ENCODE peak calls at places on chromosomes 16 and 17, in seven cellular contexts. C is HepG2, F is K562, W is H1, A is GM12878, M is SK-N-SH, H is GM12892. I is an unnamed sample.

GRCh38 chr17:42428141-42428944 is 5.3 kb upstream of the CAVIN1 start:
- DNase-seq in C (peak), F (peak), W (no peak), A (no peak), M (peak), H (no peak), I (no peak)

GRCh38 chr16:75653926-75654325 is 6.4 kb downstream of the TERF2IP start:
- DNase-seq in C (no peak), F (no peak), W (no peak), A (no peak), M (peak), H (no peak), I (no peak)

GRCh38 chr16:16004314-16004749 is 54.9 kb downstream of the ABCC1 start:
- DNase-seq in C (no peak), F (no peak), W (no peak), A (no peak), M (no peak), H (no peak), I (no peak)

GRCh38 chr16:89349947-89350633 is 132.6 kb downstream of the ZNF778 start:
- DNase-seq in C (no peak), F (no peak), W (no peak), A (no peak), M (no peak), H (no peak), I (no peak)

GRCh38 chr17:27265333-27265732 is 28.6 kb upstream of the WSB1 start:
- DNase-seq in C (peak), F (no peak), W (no peak), A (no peak), M (no peak), H (no peak), I (no peak)

GRCh38 chr16:65105173-65105572 is 16.7 kb downstream of the CDH11 start:
- DNase-seq in C (no peak), F (no peak), W (no peak), A (no peak), M (no peak), H (no peak), I (no peak)

GRCh38 chr17:51154176-51154575 is 817 bp downstream of the NME1 start:
- DNase-seq in C (no peak), F (peak), W (no peak), A (no peak), M (peak), H (no peak), I (no peak)

GRCh38 chr16:57082664-57083063 is 9.7 kb upstream of the CPNE2 start:
- DNase-seq in C (no peak), F (no peak), W (no peak), A (no peak), M (no peak), H (no peak), I (no peak)

GRCh38 chr17:73710095-73710592 is 65.9 kb upstream of the SDK2 start:
- DNase-seq in C (peak), F (peak), W (peak), A (peak), M (peak), H (peak), I (peak)

GRCh38 chr16:89623511-89624232 is 10.2 kb downstream of the DPEP1 start:
- DNase-seq in C (peak), F (no peak), W (no peak), A (no peak), M (no peak), H (no peak), I (no peak)

GRCh38 chr17:21213491-21214014 is 408 bp downstream of the TMEM11 start:
- DNase-seq in C (no peak), F (peak), W (no peak), A (no peak), M (peak), H (no peak), I (no peak)

GRCh38 chr16:50603206-50604064 is 55.2 kb downstream of the NKD1 start:
- DNase-seq in C (no peak), F (no peak), W (no peak), A (no peak), M (no peak), H (no peak), I (no peak)

GRCh38 chr17:78935419-78936323 is 10.5 kb upstream of the TIMP2 start:
- DNase-seq in C (no peak), F (peak), W (no peak), A (no peak), M (peak), H (no peak), I (no peak)

GRCh38 chr17:62895256-62895649 is 70.8 kb upstream of the TANC2 start:
- DNase-seq in C (no peak), F (no peak), W (no peak), A (no peak), M (no peak), H (no peak), I (no peak)

GRCh38 chr17:10197362-10197720 is 1.1 kb downstream of the GAS7 start:
- DNase-seq in C (no peak), F (no peak), W (no peak), A (no peak), M (no peak), H (no peak), I (no peak)

GRCh38 chr17:58153046-58153445 is 4.9 kb downstream of the OR4D1 start:
- DNase-seq in C (no peak), F (no peak), W (no peak), A (no peak), M (no peak), H (no peak), I (no peak)

GRCh38 chr17:82275326-82275725 is 1.8 kb upstream of the CSNK1D start:
- DNase-seq in C (no peak), F (no peak), W (no peak), A (no peak), M (no peak), H (no peak), I (no peak)

GRCh38 chr17:31579265-31579664 is 187.8 kb downstream of the RAB11FIP4 start:
- DNase-seq in C (no peak), F (no peak), W (no peak), A (no peak), M (peak), H (no peak), I (no peak)

GRCh38 chr17:64739316-64740058 is 77.4 kb upstream of the SMURF2 start:
- DNase-seq in C (peak), F (no peak), W (no peak), A (no peak), M (no peak), H (no peak), I (no peak)

GRCh38 chr17:42779942-42780815 is at the start of gene WNK4:
- DNase-seq in C (peak), F (peak), W (peak), A (no peak), M (peak), H (no peak), I (no peak)

GRCh38 chr16:84829168-84829965 is 9.6 kb downstream of the CRISPLD2 start:
- DNase-seq in C (no peak), F (no peak), W (no peak), A (no peak), M (no peak), H (no peak), I (no peak)

GRCh38 chr17:48901241-48901640 is 7.0 kb upstream of the UBE2Z start:
- DNase-seq in C (no peak), F (no peak), W (no peak), A (no peak), M (no peak), H (no peak), I (no peak)
- TF ChIP-seq TAF1 in C (no peak), F (no peak), W (no peak), A (no peak), M (no peak), H (no peak), I (no peak)

GRCh38 chr16:72835041-72835440 is 212.9 kb downstream of the ZFHX3 start:
- DNase-seq in C (no peak), F (no peak), W (no peak), A (no peak), M (no peak), H (no peak), I (no peak)
- TF ChIP-seq TAF1 in C (no peak), F (no peak), W (no peak), A (no peak), M (no peak), H (no peak), I (no peak)

GRCh38 chr17:37770631-37771518 is 26.0 kb upstream of the HNF1B start:
- DNase-seq in C (peak), F (peak), W (peak), A (no peak), M (peak), H (no peak), I (no peak)
- TF ChIP-seq TAF1 in C (no peak), F (no peak), W (no peak), A (no peak), M (no peak), H (no peak), I (no peak)

DNA sequence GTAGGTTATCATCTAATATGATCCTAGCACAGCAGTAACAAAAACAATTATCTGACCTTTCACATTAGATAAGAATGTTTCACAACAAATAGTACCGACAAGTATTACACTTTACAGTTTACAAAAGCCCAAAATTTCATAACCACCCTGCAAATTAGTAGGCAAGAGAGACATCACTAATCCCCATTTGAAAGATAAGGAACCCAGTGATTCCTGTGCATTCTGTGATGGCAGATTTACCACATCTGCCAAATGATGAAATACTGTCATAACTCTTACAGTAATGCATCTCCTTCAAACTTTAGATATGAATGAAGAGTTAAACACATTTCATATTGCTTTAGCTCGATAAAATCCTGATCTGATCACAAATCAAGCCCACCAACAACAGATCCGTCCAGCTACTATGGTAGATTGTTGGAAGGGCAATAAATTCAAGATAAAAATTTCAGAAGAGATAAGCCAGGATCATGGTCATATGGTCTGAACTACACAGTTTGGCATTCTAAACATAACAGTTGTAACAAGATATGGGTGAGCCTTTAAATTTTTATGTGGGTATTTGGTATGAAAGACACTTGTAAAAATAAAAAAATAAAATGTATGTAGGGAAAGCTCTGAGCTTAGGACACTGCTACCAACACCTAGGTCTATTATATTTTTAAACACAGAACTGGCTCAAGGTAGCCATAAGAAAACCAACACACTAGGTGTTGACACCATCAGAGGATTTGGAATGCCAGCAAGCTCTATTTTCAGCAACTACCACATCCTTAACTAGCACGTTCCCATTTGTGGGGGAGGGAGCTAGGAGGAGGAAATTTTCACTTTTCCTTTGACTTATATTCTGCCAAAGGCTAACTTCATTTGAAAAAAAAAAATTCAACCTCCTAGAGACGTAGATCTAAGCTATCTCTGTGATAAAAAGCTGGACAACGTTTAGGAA is 9.3 kb downstream of the YWHAE start:
- DNase-seq in C (no peak), F (no peak), W (no peak), A (no peak), M (no peak), H (no peak), I (no peak)
- TF ChIP-seq TAF1 in C (no peak), F (no peak), W (no peak), A (no peak), M (no peak), H (no peak), I (no peak)

DNA sequence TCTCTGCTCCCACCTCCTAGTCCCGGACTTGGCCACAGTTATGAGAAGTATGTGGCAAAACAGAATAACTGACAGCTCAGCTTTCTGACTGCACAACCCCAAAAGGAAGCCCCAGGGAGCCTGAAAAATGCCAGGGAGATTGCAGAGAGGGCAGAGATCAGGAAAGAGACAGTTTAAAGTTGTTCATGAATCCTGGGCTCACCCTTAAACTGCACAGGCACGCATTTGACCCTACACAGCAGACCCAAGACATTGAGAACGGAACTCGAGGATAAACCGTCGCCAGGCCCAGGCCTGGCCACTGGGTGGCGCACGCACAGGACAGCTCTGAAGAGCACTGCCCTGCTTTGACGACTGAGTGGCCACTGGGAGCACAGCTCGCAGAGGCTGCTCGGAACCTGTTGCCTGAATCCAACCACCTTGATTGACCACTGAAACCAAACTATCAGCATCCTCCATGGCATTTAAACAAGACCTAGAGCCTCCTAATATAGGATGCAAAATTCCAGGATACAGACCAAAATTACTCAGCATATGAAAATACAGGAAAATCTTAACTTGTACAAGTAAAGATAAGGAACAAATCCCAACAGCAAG is 114.0 kb downstream of the C16orf95 start:
- DNase-seq in C (peak), F (peak), W (peak), A (no peak), M (peak), H (peak), I (peak)
- TF ChIP-seq TAF1 in C (no peak), F (no peak), W (no peak), A (no peak), M (no peak), H (no peak), I (no peak)